ENCODE peak calls at places on chromosomes 16 and 17, in seven cellular contexts. U is aorta; L is naive thymus-derived CD4-positive, alpha-beta T cell; R is mucosa of descending colon; O is PC-3; C is esophagus muscularis mucosa; M is cardiac muscle cell. P is an unnamed sample. For H3K4me1, the result is how much of the 10 kb centered on the place peaks cover.

GRCh38 chr16:89495121-89495520 is 4.8 kb upstream of the ANKRD11 start:
- DNase-seq in U (no peak), L (no peak), R (no peak), O (peak), C (no peak), M (peak), P (no peak)

GRCh38 chr17:78252701-78253635 is 21.5 kb downstream of the TMEM235 start:
- DNase-seq in U (peak), L (peak), R (no peak), O (no peak), C (no peak), M (no peak), P (no peak)

GRCh38 chr17:65360961-65361552 is 200.4 kb downstream of the AXIN2 start:
- DNase-seq in U (no peak), L (no peak), R (peak), O (no peak), C (no peak), M (no peak), P (no peak)

GRCh38 chr17:13465678-13466077 is 136.1 kb downstream of the HS3ST3A1 start:
- DNase-seq in U (no peak), L (no peak), R (no peak), O (no peak), C (no peak), M (no peak), P (no peak)

GRCh38 chr17:4559139-4559791 is 1.1 kb downstream of the GGT6 start:
- DNase-seq in U (no peak), L (no peak), R (peak), O (no peak), C (no peak), M (no peak), P (no peak)

GRCh38 chr16:69049146-69049545 is 56.3 kb upstream of the HAS3 start:
- DNase-seq in U (no peak), L (no peak), R (no peak), O (peak), C (no peak), M (no peak), P (no peak)

GRCh38 chr16:19123535-19124178 is 9.9 kb downstream of the ITPRIPL2 start:
- DNase-seq in U (no peak), L (no peak), R (peak), O (peak), C (no peak), M (no peak), P (no peak)

GRCh38 chr17:29929544-29930398 is at the start of gene SSH2:
- DNase-seq in U (peak), L (peak), R (peak), O (peak), C (peak), M (peak), P (peak)

GRCh38 chr17:7219434-7219811 is 213 bp downstream of the DLG4 start:
- DNase-seq in U (no peak), L (no peak), R (no peak), O (no peak), C (no peak), M (no peak), P (no peak)

GRCh38 chr16:88685156-88686061 is 898 bp downstream of the SNAI3 start:
- DNase-seq in U (peak), L (peak), R (no peak), O (no peak), C (no peak), M (no peak), P (peak)

GRCh38 chr16:47073223-47074155 is 70.3 kb downstream of the NETO2 start:
- DNase-seq in U (no peak), L (no peak), R (no peak), O (no peak), C (peak), M (no peak), P (no peak)

GRCh38 chr17:38798614-38799500 is 499 bp downstream of the PIP4K2B start:
- DNase-seq in U (no peak), L (peak), R (peak), O (peak), C (no peak), M (no peak), P (peak)

GRCh38 chr16:2026461-2027023 is at the start of gene NHERF2:
- DNase-seq in U (no peak), L (no peak), R (peak), O (peak), C (no peak), M (peak), P (peak)

GRCh38 chr17:41865596-41865893 is 322 bp upstream of the KLHL11 start:
- DNase-seq in U (no peak), L (no peak), R (no peak), O (no peak), C (no peak), M (no peak), P (no peak)

GRCh38 chr17:40094874-40095273 is 5.5 kb downstream of the NR1D1 start:
- DNase-seq in U (peak), L (no peak), R (no peak), O (no peak), C (no peak), M (no peak), P (no peak)

GRCh38 chr17:68357886-68358285 is 66.6 kb downstream of the ARSG start:
- DNase-seq in U (no peak), L (no peak), R (no peak), O (no peak), C (no peak), M (no peak), P (no peak)

GRCh38 chr17:10628756-10629155 is 28.4 kb downstream of the MYH3 start:
- DNase-seq in U (no peak), L (no peak), R (no peak), O (no peak), C (no peak), M (no peak), P (no peak)

DNA sequence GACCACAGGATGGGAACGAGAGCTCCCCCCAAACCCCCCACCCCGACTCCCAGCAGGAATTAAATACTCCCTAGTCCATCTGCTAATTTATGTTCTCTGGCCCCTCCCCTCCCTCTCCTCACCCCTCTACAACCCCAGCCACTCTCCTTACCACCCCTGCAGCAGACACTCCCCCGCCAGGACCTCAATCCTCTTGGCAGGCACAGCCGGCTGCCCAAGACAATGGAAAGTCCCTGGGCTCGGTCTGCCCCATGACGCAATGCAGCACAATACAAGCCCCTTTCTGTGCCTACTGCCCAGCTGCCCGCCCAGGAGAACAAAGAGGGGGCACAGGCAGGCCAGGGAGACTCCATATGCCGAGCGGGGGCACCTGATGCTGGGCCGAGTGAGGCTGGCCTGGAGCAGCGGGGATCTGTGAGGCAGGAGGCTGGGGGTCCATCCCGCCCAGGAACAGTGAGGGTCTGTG is 30.3 kb upstream of the CDC42EP4 start:
- DNase-seq in U (peak), L (no peak), R (no peak), O (peak), C (no peak), M (peak), P (no peak)
- H3K4me1 ChIP-seq in U (under half), L (under half), R (under half), O (under half), C (under half), M (under half), P (under half)

DNA sequence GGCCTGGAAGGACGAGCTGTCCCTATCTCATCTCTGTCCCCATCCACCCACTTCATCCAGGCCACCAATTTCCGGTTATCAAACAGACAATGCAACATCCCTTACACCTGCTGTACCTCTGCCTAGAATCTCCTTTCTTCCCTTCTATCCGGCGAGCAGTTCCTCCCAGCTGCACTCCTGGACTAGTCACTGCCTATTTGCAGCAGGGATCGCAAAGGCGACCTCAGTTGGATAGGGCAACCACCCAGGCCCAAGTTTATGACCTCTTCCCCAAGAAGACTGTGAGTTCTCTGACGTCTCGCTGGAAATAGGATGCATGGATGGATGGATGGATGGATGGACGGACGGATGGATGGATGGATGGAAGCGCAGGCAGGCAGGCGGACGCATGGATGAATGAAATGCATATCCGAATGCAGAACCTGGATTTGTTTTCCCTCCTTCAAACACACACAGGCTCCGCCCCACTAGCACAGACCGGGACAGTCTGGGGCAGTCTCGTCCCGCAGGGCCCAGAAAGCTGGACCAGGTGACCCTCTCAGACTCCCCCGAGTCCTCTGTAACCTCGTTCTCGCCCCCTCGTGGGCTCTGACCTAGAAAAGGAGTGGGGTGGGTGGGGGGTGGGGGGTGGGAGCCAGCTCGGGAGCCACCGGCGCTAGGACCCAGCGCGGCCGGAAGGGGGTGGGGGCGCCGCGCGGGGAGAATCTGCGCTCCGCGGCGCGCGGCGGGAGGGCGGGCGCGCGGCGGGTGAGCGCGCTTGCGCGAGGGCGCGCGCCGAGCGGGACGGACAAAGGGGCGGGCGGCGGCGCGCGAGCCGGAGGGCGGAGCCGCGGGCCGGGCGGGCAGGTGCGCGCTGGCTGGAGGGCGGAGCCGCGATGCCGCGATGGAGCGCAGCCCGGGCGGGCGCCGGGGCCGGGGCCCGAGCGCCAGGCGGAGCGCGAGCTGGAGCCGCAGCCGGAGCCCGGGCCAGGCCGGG is at the start of gene SBK1:
- DNase-seq in U (peak), L (peak), R (peak), O (peak), C (no peak), M (peak), P (peak)
- H3K4me1 ChIP-seq in U (under half), L (half or more), R (under half), O (under half), C (under half), M (under half), P (half or more)

GRCh38 chr17:81044428-81044763 is 9.4 kb downstream of the BAIAP2 start:
- DNase-seq in U (no peak), L (no peak), R (no peak), O (no peak), C (no peak), M (no peak), P (no peak)
- H3K4me1 ChIP-seq in U (under half), L (under half), R (under half), O (half or more), C (half or more), M (under half), P (under half)

GRCh38 chr16:75239463-75240122 is 11.8 kb downstream of the BCAR1 start:
- DNase-seq in U (no peak), L (no peak), R (peak), O (no peak), C (no peak), M (no peak), P (no peak)
- H3K4me1 ChIP-seq in U (under half), L (under half), R (under half), O (under half), C (half or more), M (under half), P (under half)

P was measured in CD8-positive, alpha-beta memory T cell.